ENCODE peak calls at places on chromosome 12, in seven cellular contexts. One of them, this sample, is unnamed. For H3K27me3, the result is how much of the 10 kb centered on the place peaks cover.

GRCh38 chr12:31959701-31960391 is 631 bp downstream of the RESF1 start:
- DNase-seq in H1: no peak
- DNase-seq in IMR-90: peak
- DNase-seq in neuronal stem cell: peak
- DNase-seq in H9: no peak
- DNase-seq in trophoblast cell: peak
- DNase-seq in mesendoderm: peak
- DNase-seq in this sample: peak

GRCh38 chr12:40946612-40947194 is 241.4 kb upstream of the PDZRN4 start:
- DNase-seq in neuronal stem cell: peak
- DNase-seq in H1: no peak
- DNase-seq in mesendoderm: peak
- DNase-seq in H9: no peak
- DNase-seq in trophoblast cell: peak
- DNase-seq in IMR-90: peak
- DNase-seq in this sample: peak

GRCh38 chr12:127496255-127496654 is 770.7 kb upstream of the TMEM132C start:
- DNase-seq in mesendoderm: peak
- DNase-seq in H9: peak
- DNase-seq in IMR-90: no peak
- DNase-seq in H1: peak
- DNase-seq in trophoblast cell: no peak
- DNase-seq in neuronal stem cell: no peak
- DNase-seq in this sample: no peak

GRCh38 chr12:67276469-67276868 is 7.3 kb downstream of the CAND1 start:
- DNase-seq in mesendoderm: no peak
- DNase-seq in IMR-90: peak
- DNase-seq in H1: no peak
- DNase-seq in neuronal stem cell: no peak
- DNase-seq in H9: no peak
- DNase-seq in trophoblast cell: no peak
- DNase-seq in this sample: peak

GRCh38 chr12:93174048-93174447 is 203.7 kb upstream of the NUDT4 start:
- DNase-seq in neuronal stem cell: no peak
- DNase-seq in mesendoderm: no peak
- DNase-seq in H1: no peak
- DNase-seq in IMR-90: peak
- DNase-seq in trophoblast cell: no peak
- DNase-seq in H9: no peak
- DNase-seq in this sample: peak

GRCh38 chr12:109999983-110000505 is 814 bp downstream of the ANKRD13A start:
- DNase-seq in trophoblast cell: peak
- DNase-seq in neuronal stem cell: peak
- DNase-seq in H1: no peak
- DNase-seq in H9: no peak
- DNase-seq in IMR-90: no peak
- DNase-seq in mesendoderm: peak
- DNase-seq in this sample: peak

GRCh38 chr12:88243886-88244491 is 101.9 kb downstream of the TMTC3 start:
- DNase-seq in neuronal stem cell: no peak
- DNase-seq in trophoblast cell: no peak
- DNase-seq in IMR-90: no peak
- DNase-seq in mesendoderm: no peak
- DNase-seq in H9: no peak
- DNase-seq in H1: no peak
- DNase-seq in this sample: peak

GRCh38 chr12:12791756-12792346 is 6.4 kb downstream of the APOLD1 start:
- DNase-seq in neuronal stem cell: no peak
- DNase-seq in mesendoderm: no peak
- DNase-seq in H1: no peak
- DNase-seq in H9: no peak
- DNase-seq in trophoblast cell: no peak
- DNase-seq in IMR-90: peak
- DNase-seq in this sample: no peak

GRCh38 chr12:65449400-65449799 is 170.9 kb downstream of the MSRB3 start:
- DNase-seq in H9: no peak
- DNase-seq in mesendoderm: no peak
- DNase-seq in neuronal stem cell: no peak
- DNase-seq in trophoblast cell: no peak
- DNase-seq in H1: no peak
- DNase-seq in IMR-90: peak
- DNase-seq in this sample: peak

GRCh38 chr12:18250313-18250916 is 10.9 kb upstream of the PIK3C2G start:
- DNase-seq in trophoblast cell: peak
- DNase-seq in H1: no peak
- DNase-seq in mesendoderm: peak
- DNase-seq in IMR-90: peak
- DNase-seq in H9: no peak
- DNase-seq in neuronal stem cell: peak
- DNase-seq in this sample: peak

GRCh38 chr12:19322376-19322775 is 116.9 kb upstream of the AEBP2 start:
- DNase-seq in neuronal stem cell: no peak
- DNase-seq in H1: no peak
- DNase-seq in IMR-90: no peak
- DNase-seq in trophoblast cell: no peak
- DNase-seq in mesendoderm: peak
- DNase-seq in H9: no peak
- DNase-seq in this sample: no peak

GRCh38 chr12:111102062-111102735 is 181.8 kb upstream of the MYL2 start:
- DNase-seq in mesendoderm: no peak
- DNase-seq in H9: no peak
- DNase-seq in IMR-90: no peak
- DNase-seq in H1: no peak
- DNase-seq in trophoblast cell: no peak
- DNase-seq in neuronal stem cell: no peak
- DNase-seq in this sample: no peak

GRCh38 chr12:52494518-52494917 is 1.5 kb upstream of the KRT6A start:
- DNase-seq in H9: no peak
- DNase-seq in IMR-90: no peak
- DNase-seq in trophoblast cell: peak
- DNase-seq in neuronal stem cell: no peak
- DNase-seq in H1: no peak
- DNase-seq in mesendoderm: peak
- DNase-seq in this sample: no peak

GRCh38 chr12:52086944-52087835 is 7.7 kb downstream of the SMIM41 start:
- DNase-seq in H1: no peak
- DNase-seq in neuronal stem cell: no peak
- DNase-seq in mesendoderm: no peak
- DNase-seq in trophoblast cell: no peak
- DNase-seq in IMR-90: no peak
- DNase-seq in H9: no peak
- DNase-seq in this sample: no peak

GRCh38 chr12:100671396-100672074 is 98.1 kb downstream of the GAS2L3 start:
- DNase-seq in IMR-90: no peak
- DNase-seq in H1: no peak
- DNase-seq in H9: no peak
- DNase-seq in mesendoderm: no peak
- DNase-seq in trophoblast cell: no peak
- DNase-seq in neuronal stem cell: no peak
- DNase-seq in this sample: no peak

GRCh38 chr12:50174971-50175715 is 8.0 kb upstream of the CERS5 start:
- DNase-seq in neuronal stem cell: peak
- DNase-seq in H1: no peak
- DNase-seq in H9: no peak
- DNase-seq in IMR-90: peak
- DNase-seq in mesendoderm: peak
- DNase-seq in trophoblast cell: peak
- DNase-seq in this sample: peak

GRCh38 chr12:57323402-57323801 is 72.4 kb upstream of the STAC3 start:
- DNase-seq in trophoblast cell: no peak
- DNase-seq in IMR-90: no peak
- DNase-seq in H1: no peak
- DNase-seq in neuronal stem cell: no peak
- DNase-seq in H9: no peak
- DNase-seq in mesendoderm: no peak
- DNase-seq in this sample: no peak

GRCh38 chr12:6613776-6614512 is 6.8 kb upstream of the CHD4 start:
- DNase-seq in trophoblast cell: peak
- DNase-seq in H1: peak
- DNase-seq in mesendoderm: peak
- DNase-seq in H9: peak
- DNase-seq in neuronal stem cell: peak
- DNase-seq in IMR-90: peak
- DNase-seq in this sample: peak

GRCh38 chr12:101939856-101940265 is 62.5 kb downstream of the DRAM1 start:
- DNase-seq in neuronal stem cell: peak
- DNase-seq in mesendoderm: peak
- DNase-seq in H9: peak
- DNase-seq in H1: peak
- DNase-seq in IMR-90: peak
- DNase-seq in trophoblast cell: peak
- DNase-seq in this sample: peak

GRCh38 chr12:75511116-75512048 is at the start of gene KRR1:
- DNase-seq in IMR-90: peak
- DNase-seq in mesendoderm: peak
- DNase-seq in trophoblast cell: peak
- DNase-seq in H9: peak
- DNase-seq in neuronal stem cell: peak
- DNase-seq in H1: peak
- DNase-seq in this sample: peak

GRCh38 chr12:82942521-82942920 is 255.8 kb downstream of the TMTC2 start:
- DNase-seq in mesendoderm: no peak
- DNase-seq in IMR-90: no peak
- DNase-seq in neuronal stem cell: no peak
- DNase-seq in H1: no peak
- DNase-seq in trophoblast cell: no peak
- DNase-seq in H9: no peak
- DNase-seq in this sample: no peak

GRCh38 chr12:117875652-117876491 is 92.9 kb downstream of the KSR2 start:
- DNase-seq in trophoblast cell: peak
- DNase-seq in IMR-90: peak
- DNase-seq in H9: peak
- DNase-seq in neuronal stem cell: peak
- DNase-seq in mesendoderm: peak
- DNase-seq in H1: peak
- DNase-seq in this sample: peak

GRCh38 chr12:93777249-93777648 is 100.1 kb downstream of the CRADD start:
- DNase-seq in neuronal stem cell: no peak
- DNase-seq in H1: no peak
- DNase-seq in trophoblast cell: no peak
- DNase-seq in H9: no peak
- DNase-seq in mesendoderm: no peak
- DNase-seq in IMR-90: peak
- DNase-seq in this sample: peak

GRCh38 chr12:22048351-22049041 is 2.5 kb downstream of the CMAS start:
- DNase-seq in H9: peak
- DNase-seq in IMR-90: no peak
- DNase-seq in H1: no peak
- DNase-seq in trophoblast cell: no peak
- DNase-seq in neuronal stem cell: no peak
- DNase-seq in mesendoderm: no peak
- DNase-seq in this sample: no peak

GRCh38 chr12:123398177-123398916 is 14.4 kb downstream of the KMT5A start:
- DNase-seq in trophoblast cell: no peak
- DNase-seq in mesendoderm: no peak
- DNase-seq in H1: no peak
- DNase-seq in H9: no peak
- DNase-seq in IMR-90: peak
- DNase-seq in neuronal stem cell: no peak
- DNase-seq in this sample: no peak

GRCh38 chr12:93918900-93919299 is 229.5 kb upstream of the PLXNC1 start:
- DNase-seq in H9: no peak
- DNase-seq in neuronal stem cell: no peak
- DNase-seq in trophoblast cell: no peak
- DNase-seq in H1: no peak
- DNase-seq in mesendoderm: no peak
- DNase-seq in IMR-90: no peak
- DNase-seq in this sample: no peak

GRCh38 chr12:28578361-28578760 is 388.1 kb downstream of the CCDC91 start:
- DNase-seq in trophoblast cell: peak
- DNase-seq in neuronal stem cell: no peak
- DNase-seq in IMR-90: no peak
- DNase-seq in H1: no peak
- DNase-seq in H9: no peak
- DNase-seq in mesendoderm: no peak
- DNase-seq in this sample: no peak

GRCh38 chr12:21713138-21713537 is 55.5 kb upstream of the LDHB start:
- DNase-seq in IMR-90: no peak
- DNase-seq in H1: no peak
- DNase-seq in neuronal stem cell: no peak
- DNase-seq in mesendoderm: no peak
- DNase-seq in trophoblast cell: no peak
- DNase-seq in H9: no peak
- DNase-seq in this sample: no peak

GRCh38 chr12:1811948-1812291 is 8.4 kb upstream of the LRTM2 start:
- DNase-seq in trophoblast cell: no peak
- DNase-seq in H1: no peak
- DNase-seq in H9: no peak
- DNase-seq in IMR-90: no peak
- DNase-seq in neuronal stem cell: no peak
- DNase-seq in mesendoderm: no peak
- DNase-seq in this sample: no peak
- H3K4ac ChIP-seq in trophoblast cell: no peak
- H3K4ac ChIP-seq in H1: no peak
- H3K4ac ChIP-seq in H9: no peak
- H3K4ac ChIP-seq in IMR-90: no peak
- H3K4ac ChIP-seq in neuronal stem cell: no peak
- H3K4ac ChIP-seq in mesendoderm: no peak
- H3K4ac ChIP-seq in this sample: peak

DNA sequence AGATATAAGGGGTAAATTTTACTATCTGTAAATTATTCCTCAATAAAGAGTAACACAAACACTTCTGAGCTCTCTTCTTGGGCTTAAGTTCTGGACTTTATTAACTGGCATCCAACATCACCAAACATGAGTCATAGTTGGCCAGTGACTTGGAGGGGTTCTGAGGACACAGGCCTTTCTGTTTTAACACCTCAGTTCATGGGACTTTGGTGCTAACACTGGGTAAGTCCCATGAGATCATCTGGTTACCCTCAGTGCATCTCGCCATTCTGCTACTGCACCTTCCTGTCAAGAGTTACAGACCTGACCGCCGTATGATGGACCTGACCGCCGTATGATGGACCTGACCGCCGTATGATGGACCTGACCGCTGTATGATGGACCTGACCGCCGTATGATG is 9.9 kb downstream of the SLC15A4 start:
- DNase-seq in neuronal stem cell: no peak
- DNase-seq in H1: no peak
- DNase-seq in H9: no peak
- DNase-seq in IMR-90: no peak
- DNase-seq in trophoblast cell: no peak
- DNase-seq in mesendoderm: no peak
- DNase-seq in this sample: peak
- H3K27me3 ChIP-seq in neuronal stem cell: under half
- H3K27me3 ChIP-seq in H1: under half
- H3K27me3 ChIP-seq in H9: under half
- H3K27me3 ChIP-seq in IMR-90: under half
- H3K27me3 ChIP-seq in trophoblast cell: under half
- H3K27me3 ChIP-seq in mesendoderm: under half
- H3K27me3 ChIP-seq in this sample: under half

GRCh38 chr12:25332143-25332542 is 81.4 kb upstream of the KRAS start:
- DNase-seq in H1: no peak
- DNase-seq in trophoblast cell: no peak
- DNase-seq in H9: no peak
- DNase-seq in IMR-90: no peak
- DNase-seq in mesendoderm: no peak
- DNase-seq in neuronal stem cell: no peak
- DNase-seq in this sample: no peak

GRCh38 chr12:25337916-25338315 is 87.2 kb upstream of the KRAS start:
- DNase-seq in H1: no peak
- DNase-seq in neuronal stem cell: no peak
- DNase-seq in H9: no peak
- DNase-seq in mesendoderm: no peak
- DNase-seq in trophoblast cell: no peak
- DNase-seq in IMR-90: no peak
- DNase-seq in this sample: no peak
- H3K4ac ChIP-seq in H1: no peak
- H3K4ac ChIP-seq in neuronal stem cell: no peak
- H3K4ac ChIP-seq in H9: no peak
- H3K4ac ChIP-seq in mesendoderm: no peak
- H3K4ac ChIP-seq in trophoblast cell: no peak
- H3K4ac ChIP-seq in IMR-90: no peak
- H3K4ac ChIP-seq in this sample: no peak

GRCh38 chr12:3168775-3169221 is 91.6 kb downstream of the TSPAN9 start:
- DNase-seq in mesendoderm: peak
- DNase-seq in neuronal stem cell: no peak
- DNase-seq in H9: no peak
- DNase-seq in H1: no peak
- DNase-seq in trophoblast cell: peak
- DNase-seq in IMR-90: peak
- DNase-seq in this sample: peak
- H3K27me3 ChIP-seq in mesendoderm: under half
- H3K27me3 ChIP-seq in neuronal stem cell: under half
- H3K27me3 ChIP-seq in H9: under half
- H3K27me3 ChIP-seq in H1: under half
- H3K27me3 ChIP-seq in trophoblast cell: under half
- H3K27me3 ChIP-seq in IMR-90: under half
- H3K27me3 ChIP-seq in this sample: under half